ENCODE peak calls at places on chromosomes 7 and 10, in four cellular contexts. K is body of pancreas, E is heart left ventricle, O is lower leg skin. V is an unnamed sample.

GRCh38 chr7:38728145-38728544 is 97.0 kb upstream of the AMPH start:
- DNase-seq in O (no peak), E (no peak), K (no peak), V (no peak)

GRCh38 chr10:80429521-80429966 is 21.2 kb downstream of the PRXL2A start:
- DNase-seq in E (no peak), K (no peak), O (peak), V (no peak)

GRCh38 chr10:122515588-122516231 is 44.8 kb upstream of the DMBT1 start:
- DNase-seq in O (no peak), E (peak), K (no peak), V (no peak)

GRCh38 chr10:86711957-86712708 is 43.8 kb downstream of the LDB3 start:
- DNase-seq in K (peak), O (peak), E (no peak), V (peak)

GRCh38 chr10:8121199-8121890 is 66.9 kb downstream of the GATA3 start:
- DNase-seq in O (no peak), K (no peak), E (no peak), V (no peak)

GRCh38 chr7:121016976-121017375 is 28.5 kb downstream of the CPED1 start:
- DNase-seq in O (no peak), E (no peak), K (no peak), V (no peak)

GRCh38 chr7:139914306-139914747 is 85.3 kb downstream of the TBXAS1 start:
- DNase-seq in O (no peak), E (no peak), K (no peak), V (no peak)

GRCh38 chr10:132062641-132063390 is 2.9 kb upstream of the JAKMIP3 start:
- DNase-seq in E (no peak), O (no peak), K (no peak), V (no peak)

GRCh38 chr10:3248526-3249255 is 76.1 kb upstream of the PITRM1 start:
- DNase-seq in E (no peak), K (no peak), O (peak), V (no peak)

DNA sequence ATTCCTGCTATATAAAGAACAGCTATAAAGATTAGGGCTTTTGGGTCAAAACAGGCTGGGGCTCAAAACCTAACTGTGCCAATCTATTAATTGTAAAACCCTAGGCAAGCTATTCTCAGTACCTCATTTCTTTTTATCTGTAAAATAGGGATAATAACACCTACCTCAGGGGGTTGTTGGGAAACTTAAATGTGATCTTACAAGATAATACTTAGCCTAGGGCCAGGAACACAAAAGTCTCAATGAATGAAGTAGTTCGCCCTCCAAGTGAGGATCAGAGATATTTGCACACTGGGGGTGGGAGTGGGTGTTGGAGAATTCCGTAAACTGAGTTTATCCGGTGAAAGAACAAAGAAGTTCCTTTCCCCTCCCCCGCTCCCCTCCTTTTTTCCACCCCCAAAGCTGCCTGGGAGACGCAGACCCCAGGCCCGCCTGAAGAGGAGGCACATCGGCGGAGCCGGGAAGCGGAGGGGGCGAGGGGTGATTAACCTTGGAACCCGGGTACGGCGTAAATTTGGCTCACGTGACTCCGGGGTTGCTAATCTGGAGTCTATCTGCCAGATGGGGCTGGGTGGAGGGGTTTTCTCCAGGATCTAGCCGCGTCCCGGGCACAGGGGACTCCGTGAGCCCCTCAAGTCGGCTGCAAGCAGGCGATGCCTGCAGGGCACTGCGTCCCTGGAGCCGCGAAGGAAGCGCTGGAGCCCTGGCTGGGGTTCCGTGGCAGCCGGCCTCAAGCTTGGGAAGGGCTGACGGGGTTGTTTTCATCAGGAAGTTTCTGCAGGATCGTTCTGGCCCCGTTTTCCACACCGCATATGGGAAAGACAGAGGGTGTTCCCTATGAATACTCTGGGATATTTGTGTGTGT is 1.3 kb upstream of the PODXL start:
- DNase-seq in O (peak), K (peak), E (peak), V (peak)
- H3K4me3 ChIP-seq in O (no peak), K (peak), E (peak), V (peak)

DNA sequence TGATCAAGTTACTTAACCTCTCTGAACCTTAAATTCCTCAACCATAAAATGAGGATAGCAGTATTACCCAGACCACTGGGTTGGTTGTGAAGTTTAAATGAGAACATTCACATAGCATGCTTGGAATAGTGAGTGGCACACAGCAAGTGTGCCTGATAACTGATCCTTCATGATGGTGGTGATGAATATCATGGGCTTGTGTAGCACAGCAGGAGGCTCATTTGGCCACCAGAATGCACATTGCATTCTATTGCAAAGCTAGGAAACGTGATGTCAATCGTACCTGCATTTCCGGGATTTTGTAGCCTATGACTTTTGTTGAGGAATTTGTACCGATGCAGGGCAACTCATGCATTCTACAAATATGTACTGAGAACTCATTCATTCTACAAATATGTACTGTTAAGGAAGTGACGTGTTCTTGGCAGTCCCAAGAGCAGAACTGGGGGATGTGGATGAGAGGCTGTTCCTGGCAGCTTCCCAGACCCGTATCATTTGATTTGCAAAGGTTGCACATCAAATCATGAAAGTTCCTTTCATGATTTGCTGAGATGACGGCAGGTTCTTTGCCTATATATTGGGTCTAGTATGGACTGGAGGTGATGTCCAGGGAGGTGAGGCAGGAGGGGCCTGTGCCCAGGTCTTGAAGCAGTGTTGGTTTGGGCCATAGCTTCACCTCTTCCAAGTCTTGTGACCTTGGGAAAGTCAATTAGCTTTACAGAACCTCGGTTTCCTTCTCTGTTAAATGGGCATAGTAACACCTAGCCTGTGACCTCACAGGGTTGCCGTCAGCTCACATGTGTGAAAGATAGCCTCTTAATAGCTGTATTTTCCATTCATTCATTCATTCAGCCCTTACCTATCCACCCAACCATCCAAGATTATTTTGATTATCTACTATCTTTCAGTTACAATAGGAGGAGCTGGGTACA is 94.7 kb upstream of the SMNDC1 start:
- DNase-seq in E (peak), O (no peak), K (peak), V (peak)
- TF ChIP-seq POLR2A in E (no peak), O (no peak), K (no peak), V (no peak)

DNA sequence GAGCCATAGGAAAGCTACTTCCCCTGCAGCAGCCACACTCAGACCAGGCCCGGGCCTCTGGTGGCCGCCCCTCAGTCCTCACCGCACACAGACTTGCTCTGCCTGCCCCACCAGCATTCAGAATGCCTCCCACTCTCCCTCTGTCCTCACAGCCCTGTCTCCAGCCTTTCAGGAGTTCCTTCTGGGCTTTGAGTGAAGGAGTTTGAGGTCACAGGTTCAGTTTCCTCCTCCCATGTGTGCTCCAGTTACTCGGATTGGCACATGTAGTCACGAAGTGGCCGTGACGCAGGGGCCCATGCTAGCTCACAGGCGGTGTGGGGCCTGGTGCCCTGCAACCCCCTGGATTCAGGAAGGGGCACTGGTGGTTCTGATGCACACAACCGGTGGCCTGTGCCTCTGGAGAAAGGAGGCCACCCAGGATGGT is 5.3 kb downstream of the ALOX5 start:
- DNase-seq in O (no peak), K (no peak), E (no peak), V (no peak)
- H3K4me3 ChIP-seq in O (no peak), K (no peak), E (no peak), V (no peak)

DNA sequence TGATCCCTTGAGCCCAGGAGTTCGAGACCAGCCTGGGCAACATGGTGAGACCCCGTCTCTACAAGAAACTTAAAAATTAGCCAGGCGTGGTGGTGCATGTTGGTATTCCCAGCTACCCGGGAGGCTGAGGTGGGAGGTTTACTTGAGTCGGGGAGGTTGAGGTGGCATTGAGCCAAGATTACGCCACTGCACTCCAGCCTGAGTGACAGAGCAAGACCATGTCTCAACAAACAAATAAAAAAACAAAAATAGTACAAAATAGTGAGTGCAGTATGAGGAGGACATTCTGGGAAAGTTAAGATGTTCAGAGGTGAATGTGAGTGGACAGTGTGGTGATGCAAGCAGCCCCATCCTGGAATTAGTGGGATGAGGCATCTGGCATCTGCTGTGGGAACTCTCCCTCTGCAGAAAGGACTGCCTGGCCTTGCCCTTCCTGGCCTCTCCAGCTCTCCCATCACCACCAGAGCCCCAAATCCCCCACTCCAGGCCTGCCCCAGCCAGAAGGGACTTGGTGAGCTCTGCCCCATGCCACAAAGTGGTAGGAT is 96.6 kb upstream of the PARD3 start:
- DNase-seq in O (no peak), K (no peak), E (no peak), V (no peak)
- TF ChIP-seq POLR2A in O (no peak), K (no peak), E (no peak), V (no peak)